ENCODE peak calls at places on chromosomes 5 and 9, in ten cellular contexts. P is GM12891, Y is heart left ventricle, S is testis, H is stomach, F is A549, X is K562, W is right lobe of liver, L is erythroblast, A is prostate gland. R is an unnamed sample.
A peak's percentile ranks its signal among the peaks of the same experiment; 100 is the strongest.

GRCh38 chr9:121725008-121725795 is 73.8 kb downstream of the DAB2IP start:
- DNase-seq in P (no peak), Y (peak; percentile 97), S (peak; percentile 89), H (peak; percentile 90), F (no peak), X (no peak), W (peak; percentile 70), L (no peak), A (peak; percentile 93), R (no peak)

GRCh38 chr5:119274024-119274766 is 81.6 kb upstream of the TNFAIP8 start:
- DNase-seq in P (no peak), Y (no peak), S (no peak), H (no peak), F (peak; percentile 55), X (no peak), W (peak; percentile 32), L (no peak), A (no peak), R (no peak)

GRCh38 chr9:74777136-74777879 is 110.4 kb downstream of the TRPM6 start:
- DNase-seq in P (no peak), Y (peak; percentile 48), S (peak; percentile 84), H (peak; percentile 69), F (peak; percentile 57), X (peak; percentile 68), W (peak; percentile 54), L (peak; percentile 63), A (peak; percentile 49), R (peak; percentile 30)

GRCh38 chr5:58453326-58453725 is 6.6 kb downstream of the PLK2 start:
- DNase-seq in P (no peak), Y (no peak), S (no peak), H (no peak), F (no peak), X (no peak), W (no peak), L (no peak), A (no peak), R (no peak)

GRCh38 chr9:69578026-69578425 is 94.1 kb downstream of the APBA1 start:
- DNase-seq in P (no peak), Y (peak; percentile 7), S (peak; percentile 15), H (no peak), F (no peak), X (no peak), W (no peak), L (no peak), A (no peak), R (no peak)

GRCh38 chr9:95018099-95018927 is 291.8 kb downstream of the AOPEP start:
- DNase-seq in P (no peak), Y (peak; percentile 65), S (no peak), H (no peak), F (peak; percentile 87), X (peak; percentile 53), W (no peak), L (peak; percentile 7), A (peak; percentile 55), R (peak; percentile 90)

GRCh38 chr5:72079288-72079687 is 28.0 kb upstream of the MAP1B start:
- DNase-seq in P (no peak), Y (peak; percentile 37), S (peak; percentile 51), H (no peak), F (peak; percentile 52), X (peak; percentile 33), W (no peak), L (no peak), A (no peak), R (no peak)

GRCh38 chr9:4640027-4640426 is 22.1 kb upstream of the PLPP6 start:
- DNase-seq in P (no peak), Y (no peak), S (peak; percentile 28), H (peak; percentile 31), F (peak; percentile 21), X (peak; percentile 16), W (no peak), L (no peak), A (no peak), R (no peak)

GRCh38 chr9:92115977-92116285 is 718 bp upstream of the SPTLC1 start:
- DNase-seq in P (no peak), Y (no peak), S (no peak), H (no peak), F (no peak), X (no peak), W (no peak), L (no peak), A (no peak), R (no peak)

GRCh38 chr9:135990468-135991429 is 29.6 kb upstream of the UBAC1 start:
- DNase-seq in P (peak; percentile 58), Y (peak; percentile 66), S (no peak), H (peak; percentile 41), F (peak; percentile 86), X (peak; percentile 92), W (peak; percentile 66), L (peak; percentile 78), A (no peak), R (peak; percentile 63)

GRCh38 chr9:135991771-135992170 is 30.6 kb upstream of the UBAC1 start:
- DNase-seq in P (no peak), Y (no peak), S (no peak), H (no peak), F (no peak), X (no peak), W (no peak), L (no peak), A (no peak), R (no peak)

GRCh38 chr9:135993840-135994776 is 32.9 kb upstream of the UBAC1 start:
- DNase-seq in P (no peak), Y (no peak), S (no peak), H (no peak), F (no peak), X (no peak), W (peak; percentile 85), L (no peak), A (no peak), R (no peak)

GRCh38 chr9:135993409-135993742 is 32.2 kb upstream of the UBAC1 start:
- DNase-seq in P (no peak), Y (no peak), S (no peak), H (no peak), F (no peak), X (no peak), W (no peak), L (no peak), A (no peak), R (no peak)

DNA sequence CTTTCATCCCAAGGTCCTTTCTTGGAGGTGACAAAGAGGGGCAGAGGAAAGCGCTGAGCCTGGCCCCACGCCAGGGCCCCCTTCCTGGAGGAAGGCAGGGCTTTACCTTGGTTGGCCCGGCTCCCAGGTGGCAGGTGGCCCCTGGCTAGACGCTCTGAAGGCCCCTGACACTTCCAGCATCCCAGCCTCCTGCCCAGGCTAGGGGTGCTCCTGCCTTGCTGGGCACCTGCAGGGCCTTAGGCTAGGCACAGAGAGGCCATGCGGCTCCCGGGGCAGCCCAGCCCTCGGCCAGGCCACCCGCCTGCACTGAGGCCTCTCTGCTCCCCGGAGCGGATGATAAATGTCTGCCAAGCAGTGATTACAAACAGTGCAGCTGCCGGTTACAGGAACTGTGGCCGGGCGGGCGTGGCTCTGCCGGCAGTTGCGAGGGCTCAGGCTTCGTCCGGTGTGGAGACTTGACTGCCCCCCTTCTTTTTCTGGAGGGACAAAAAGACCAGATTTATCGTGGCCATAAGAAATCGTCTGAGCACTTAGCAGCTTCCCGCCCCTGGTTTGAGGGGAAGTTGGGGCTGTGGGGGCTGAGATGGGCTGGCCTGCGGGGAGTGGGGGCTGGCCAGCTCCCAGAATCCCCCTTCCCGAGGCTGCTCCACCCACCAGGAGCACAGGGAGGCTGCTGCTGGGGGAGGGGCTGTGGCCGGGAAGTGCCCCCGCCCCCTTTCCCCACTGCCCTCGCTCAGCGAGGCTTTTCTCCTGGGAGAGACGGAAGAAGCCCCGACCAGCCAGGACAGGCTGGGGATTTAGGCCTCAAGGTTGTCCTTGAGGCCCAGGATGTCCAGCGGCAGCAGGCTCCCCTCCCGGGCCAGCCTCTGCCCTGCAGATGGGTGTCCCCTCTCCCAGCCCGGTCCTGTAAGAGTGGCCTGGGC is 31.6 kb upstream of the UBAC1 start:
- DNase-seq in P (no peak), Y (peak; percentile 90), S (peak; percentile 83), H (peak; percentile 75), F (peak; percentile 70), X (peak; percentile 94), W (peak; percentile 89), L (peak; percentile 88), A (peak; percentile 66), R (peak; percentile 92)
- TF ChIP-seq POLR2A in P (no peak), Y (no peak), S (no peak), H (no peak), F (peak; percentile 5), X (no peak), W (peak; percentile 61), L (no peak), A (no peak), R (peak; percentile 10)

DNA sequence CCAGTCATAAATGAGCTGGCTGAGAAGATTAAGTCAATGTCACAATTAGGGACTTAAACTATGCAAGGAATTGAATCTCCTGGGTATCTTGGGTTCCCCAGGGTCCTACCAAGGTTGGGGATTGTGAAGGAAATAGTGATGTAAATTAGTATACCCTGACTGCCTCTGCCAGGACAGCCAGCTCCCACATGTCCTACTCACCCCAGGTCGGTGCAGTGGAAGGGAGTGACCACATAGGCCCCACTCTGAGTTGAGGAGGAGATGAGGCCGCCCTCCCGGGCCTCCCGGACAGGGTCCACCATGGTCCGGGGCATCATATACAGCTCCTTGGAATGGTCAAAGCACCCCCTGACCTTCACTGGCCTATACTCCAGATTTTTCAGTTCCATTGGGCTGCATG is 2.7 kb downstream of the SURF1 start:
- DNase-seq in P (no peak), Y (no peak), S (no peak), H (no peak), F (no peak), X (no peak), W (no peak), L (no peak), A (no peak), R (no peak)
- TF ChIP-seq POLR2A in P (peak; percentile 41), Y (no peak), S (no peak), H (no peak), F (no peak), X (no peak), W (no peak), L (no peak), A (no peak), R (no peak)

GRCh38 chr5:65818592-65818991 is 96.6 kb downstream of the NLN start:
- DNase-seq in P (no peak), Y (no peak), S (no peak), H (peak; percentile 57), F (peak; percentile 12), X (no peak), W (no peak), L (no peak), A (no peak), R (no peak)
- TF ChIP-seq POLR2A in P (no peak), Y (no peak), S (no peak), H (no peak), F (no peak), X (no peak), W (no peak), L (no peak), A (no peak), R (no peak)

DNA sequence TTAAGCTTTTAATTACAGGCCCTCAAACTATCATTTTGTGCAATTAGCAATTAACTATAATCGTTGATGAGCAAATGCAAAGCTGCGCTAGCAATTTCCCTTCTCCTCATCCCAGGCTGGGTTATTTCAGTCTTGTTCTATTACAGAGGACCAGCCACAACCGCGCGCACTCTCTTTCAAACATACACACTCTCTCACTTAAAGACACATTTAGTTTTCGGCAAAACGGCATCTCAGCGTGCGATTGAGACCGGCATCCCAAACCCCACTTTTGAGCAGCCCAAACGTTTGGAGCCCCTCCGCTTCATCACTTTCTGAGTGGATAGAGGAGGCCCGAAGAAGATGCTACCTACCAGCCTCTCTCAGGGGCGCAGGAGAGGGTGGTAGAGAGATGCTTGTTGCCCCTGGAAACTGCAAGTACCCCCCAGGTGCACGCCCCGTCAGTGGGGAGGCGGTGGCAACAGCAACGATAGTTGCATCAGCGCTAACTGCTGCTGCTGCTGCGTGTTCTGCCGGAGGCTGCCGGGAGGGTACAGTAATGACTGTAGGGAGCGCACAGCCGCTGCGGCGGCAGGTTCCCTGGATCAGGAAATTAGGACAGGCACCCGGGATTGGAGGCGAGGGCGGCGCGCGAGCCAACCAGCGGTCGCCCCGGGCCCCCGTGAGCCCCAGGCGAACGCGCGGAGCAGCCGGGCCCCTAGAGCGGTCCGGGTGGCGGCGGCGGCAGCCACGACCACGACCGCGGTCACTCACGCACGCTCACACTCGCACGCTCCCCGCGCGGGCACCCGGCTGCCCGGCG is 510 bp upstream of the VLDLR start:
- DNase-seq in P (peak; percentile 30), Y (peak; percentile 76), S (peak; percentile 85), H (peak; percentile 87), F (peak; percentile 81), X (peak; percentile 9), W (peak; percentile 79), L (peak; percentile 26), A (peak; percentile 72), R (peak; percentile 79)
- TF ChIP-seq POLR2A in P (no peak), Y (peak; percentile 64), S (no peak), H (no peak), F (peak; percentile 38), X (no peak), W (no peak), L (no peak), A (no peak), R (no peak)

R was measured in H54.